ENCODE peak calls at places on chromosomes 12 and 14, in six cellular contexts. E, N, J, B, O and K are unnamed samples. For H3K4me1, the result is how much of the 10 kb centered on the place peaks cover.

GRCh38 chr12:6056406-6057211 is 67.9 kb downstream of the VWF start:
- DNase-seq in E (no peak), N (no peak), J (no peak), B (no peak), O (no peak), K (no peak)

GRCh38 chr14:70069186-70069585 is 119.6 kb downstream of the SLC8A3 start:
- DNase-seq in E (no peak), N (no peak), J (no peak), B (no peak), O (no peak), K (no peak)

GRCh38 chr14:33352821-33353220 is 414.1 kb downstream of the NPAS3 start:
- DNase-seq in E (no peak), N (no peak), J (no peak), B (no peak), O (no peak), K (no peak)

GRCh38 chr12:25051171-25051570 is 102.3 kb upstream of the BCAT1 start:
- DNase-seq in E (no peak), N (no peak), J (no peak), B (no peak), O (no peak), K (no peak)

GRCh38 chr12:12890815-12891645 is at the start of gene GPRC5A:
- DNase-seq in E (peak), N (peak), J (peak), B (peak), O (peak), K (peak)

GRCh38 chr12:31965090-31965489 is 5.9 kb downstream of the RESF1 start:
- DNase-seq in E (no peak), N (no peak), J (no peak), B (no peak), O (no peak), K (no peak)

GRCh38 chr12:42756841-42757661 is 167.5 kb upstream of the PRICKLE1 start:
- DNase-seq in E (no peak), N (no peak), J (no peak), B (no peak), O (peak), K (no peak)

GRCh38 chr14:106875503-106875902 is 1349.1 kb downstream of the TMEM121 start:
- DNase-seq in E (peak), N (peak), J (peak), B (no peak), O (no peak), K (no peak)

GRCh38 chr12:124432376-124432775 is 135.0 kb downstream of the NCOR2 start:
- DNase-seq in E (peak), N (no peak), J (no peak), B (no peak), O (no peak), K (no peak)

GRCh38 chr12:53192531-53193021 is 11.9 kb upstream of the CSAD start:
- DNase-seq in E (no peak), N (no peak), J (peak), B (no peak), O (no peak), K (no peak)

GRCh38 chr12:80412343-80412953 is 31.6 kb upstream of the PTPRQ start:
- DNase-seq in E (no peak), N (no peak), J (no peak), B (no peak), O (no peak), K (no peak)

GRCh38 chr14:59438148-59438766 is 26.9 kb downstream of the GPR135 start:
- DNase-seq in E (no peak), N (no peak), J (no peak), B (no peak), O (no peak), K (no peak)

GRCh38 chr14:76640923-76641395 is 120.3 kb upstream of the VASH1 start:
- DNase-seq in E (no peak), N (no peak), J (no peak), B (no peak), O (peak), K (no peak)

GRCh38 chr14:76641541-76641940 is 119.7 kb upstream of the VASH1 start:
- DNase-seq in E (no peak), N (no peak), J (peak), B (no peak), O (no peak), K (no peak)

GRCh38 chr14:76639606-76640272 is 121.5 kb upstream of the VASH1 start:
- DNase-seq in E (no peak), N (no peak), J (no peak), B (no peak), O (no peak), K (no peak)

GRCh38 chr14:76647699-76648298 is 113.5 kb upstream of the VASH1 start:
- DNase-seq in E (no peak), N (peak), J (peak), B (no peak), O (no peak), K (no peak)

GRCh38 chr14:76644875-76645518 is 116.3 kb upstream of the VASH1 start:
- DNase-seq in E (peak), N (no peak), J (peak), B (no peak), O (peak), K (no peak)
- TF ChIP-seq CTCF in E (peak), N (peak), J (peak), B (no peak), O (peak), K (peak)

GRCh38 chr14:63487724-63488123 is 55.5 kb downstream of the PPP2R5E start:
- DNase-seq in E (no peak), N (no peak), J (no peak), B (no peak), O (no peak), K (no peak)

GRCh38 chr14:63480599-63480998 is 62.6 kb downstream of the PPP2R5E start:
- DNase-seq in E (no peak), N (no peak), J (no peak), B (no peak), O (no peak), K (no peak)

GRCh38 chr14:63478437-63478852 is 64.7 kb downstream of the PPP2R5E start:
- DNase-seq in E (no peak), N (no peak), J (no peak), B (no peak), O (no peak), K (no peak)

GRCh38 chr14:63486729-63487128 is 56.4 kb downstream of the PPP2R5E start:
- DNase-seq in E (no peak), N (no peak), J (no peak), B (no peak), O (no peak), K (no peak)

GRCh38 chr14:63483315-63483714 is 59.9 kb downstream of the PPP2R5E start:
- DNase-seq in E (no peak), N (no peak), J (no peak), B (no peak), O (no peak), K (no peak)
- H3K4me1 ChIP-seq in E (under half), N (under half), J (under half), B (under half), O (under half), K (under half)

DNA sequence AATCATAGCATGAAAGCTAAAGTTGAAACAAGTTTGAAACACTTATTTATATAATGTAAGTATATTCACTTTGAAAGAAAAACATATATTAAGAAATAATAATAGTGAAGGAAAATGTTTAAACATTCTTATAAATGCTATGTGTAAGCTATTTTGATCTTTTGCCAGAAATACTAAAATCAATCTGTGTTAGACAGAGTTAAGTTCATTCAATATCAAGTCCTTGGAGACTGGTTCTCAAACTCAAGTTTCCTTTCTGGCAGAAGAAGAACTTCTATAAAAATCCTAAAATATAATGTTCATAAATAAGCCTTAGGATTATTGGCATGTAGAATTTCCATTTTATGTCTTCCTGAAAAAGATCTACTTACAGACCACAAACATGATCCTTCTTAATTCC is 45.3 kb downstream of the TAOK3 start:
- DNase-seq in E (no peak), N (no peak), J (no peak), B (no peak), O (no peak), K (no peak)
- H3K27ac ChIP-seq in E (no peak), N (no peak), J (no peak), B (no peak), O (no peak), K (no peak)

DNA sequence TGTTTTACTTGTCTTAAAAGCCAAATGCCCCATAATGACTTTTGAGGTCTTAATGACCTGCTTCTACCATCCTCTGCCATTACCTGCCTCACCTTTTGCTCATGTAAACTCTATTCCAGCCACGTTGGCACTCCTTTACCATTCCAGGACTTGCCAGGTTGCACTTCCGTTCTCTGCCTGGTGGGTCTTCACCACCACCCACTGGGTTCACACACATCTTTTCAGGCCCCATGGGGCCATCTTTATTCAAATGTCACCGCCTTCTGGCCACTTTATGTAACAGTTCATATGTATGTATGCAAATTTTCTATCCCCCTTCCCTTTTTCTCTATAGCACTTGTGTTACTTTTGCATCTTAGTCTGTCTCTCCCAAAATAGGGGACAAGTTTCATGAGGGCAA is 57.7 kb downstream of the ATP2A2 start:
- DNase-seq in E (no peak), N (no peak), J (peak), B (no peak), O (no peak), K (no peak)
- TF ChIP-seq CTCF in E (no peak), N (no peak), J (no peak), B (no peak), O (no peak), K (no peak)

DNA sequence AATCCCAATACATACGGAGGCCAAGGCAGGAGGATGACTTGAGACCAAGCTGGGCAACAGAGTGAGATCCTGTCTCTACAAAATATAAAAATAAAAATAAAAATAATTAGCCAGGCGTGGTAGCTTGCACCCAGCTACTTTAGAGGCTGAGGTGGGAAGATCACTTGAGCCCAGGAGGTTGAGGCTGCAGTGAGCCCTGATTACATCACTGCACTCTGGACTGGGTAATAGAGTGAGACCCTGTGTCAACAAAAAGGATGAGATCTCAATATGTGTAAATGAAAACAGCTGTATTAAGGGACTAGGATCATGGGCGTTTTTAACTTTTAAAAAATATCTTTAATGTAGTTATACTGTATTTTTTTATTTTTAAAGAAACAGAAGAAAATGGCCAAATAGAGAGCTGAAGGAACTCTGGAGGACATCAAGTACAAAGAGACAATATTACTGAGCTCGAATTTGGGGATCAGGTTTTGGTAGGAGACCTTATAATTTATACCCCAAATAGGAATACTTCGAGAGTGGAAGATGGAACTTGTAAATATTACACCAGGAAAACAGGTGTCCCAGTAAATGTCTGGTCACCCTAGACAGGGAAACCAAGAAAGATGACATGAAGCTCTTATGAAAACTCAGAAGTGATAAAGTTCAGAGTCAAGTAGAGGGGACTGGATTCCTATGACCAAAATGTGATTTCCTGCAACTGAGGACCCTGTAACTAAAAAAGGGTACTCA is 13.1 kb downstream of the BATF start:
- DNase-seq in E (no peak), N (no peak), J (no peak), B (no peak), O (no peak), K (no peak)
- H3K4me1 ChIP-seq in E (under half), N (under half), J (under half), B (under half), O (under half), K (under half)

DNA sequence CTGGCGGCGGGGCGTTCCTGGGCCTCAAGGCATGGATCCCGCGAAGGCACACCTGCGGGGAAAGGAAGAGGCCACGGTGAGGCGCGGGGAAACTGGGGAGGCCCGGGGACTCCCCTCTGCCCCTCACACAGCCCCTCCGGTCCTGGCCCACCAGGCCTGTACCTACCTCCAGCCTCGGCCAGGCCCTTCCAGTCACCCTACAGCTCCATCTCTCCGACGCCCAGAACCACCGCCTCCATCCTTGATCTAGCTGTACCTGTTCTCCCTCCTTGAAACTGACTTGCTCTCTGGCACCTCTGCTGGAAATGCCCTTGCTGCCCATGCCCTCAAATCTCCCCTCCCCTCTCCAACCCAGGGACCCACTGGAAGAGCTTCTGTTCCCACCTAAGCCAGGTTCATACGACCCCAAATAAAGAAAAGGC is 1.7 kb downstream of the ANKRD9 start:
- DNase-seq in E (no peak), N (no peak), J (no peak), B (no peak), O (no peak), K (no peak)
- H3K27ac ChIP-seq in E (peak), N (peak), J (peak), B (peak), O (no peak), K (peak)